ENCODE peak calls at places on chromosomes 11 and 22, in nine cellular contexts. One of them, this sample, is unnamed.

GRCh38 chr11:10658621-10659338 is 34.8 kb downstream of the IRAG1 start:
- DNase-seq in left colon: peak; percentile 18
- DNase-seq in activated CD4-positive, CD25-positive, alpha-beta regulatory T cell: no peak
- DNase-seq in astrocyte of the spinal cord: no peak
- DNase-seq in fibroblast of pulmonary artery: no peak
- DNase-seq in RWPE2: no peak
- DNase-seq in NCI-H774: no peak
- DNase-seq in body of pancreas: no peak
- DNase-seq in Peyer's patch: no peak
- DNase-seq in this sample: no peak

GRCh38 chr22:37933711-37934376 is 19.6 kb downstream of the C22orf23 start:
- DNase-seq in Peyer's patch: peak; percentile 94
- DNase-seq in activated CD4-positive, CD25-positive, alpha-beta regulatory T cell: peak; percentile 68
- DNase-seq in left colon: peak; percentile 86
- DNase-seq in astrocyte of the spinal cord: peak; percentile 94
- DNase-seq in fibroblast of pulmonary artery: peak; percentile 90
- DNase-seq in body of pancreas: peak; percentile 94
- DNase-seq in NCI-H774: peak; percentile 40
- DNase-seq in RWPE2: peak; percentile 88
- DNase-seq in this sample: peak; percentile 96

GRCh38 chr11:122601131-122602125 is 54.1 kb upstream of the UBASH3B start:
- DNase-seq in left colon: no peak
- DNase-seq in activated CD4-positive, CD25-positive, alpha-beta regulatory T cell: no peak
- DNase-seq in RWPE2: no peak
- DNase-seq in Peyer's patch: no peak
- DNase-seq in fibroblast of pulmonary artery: peak; percentile 61
- DNase-seq in body of pancreas: no peak
- DNase-seq in NCI-H774: no peak
- DNase-seq in astrocyte of the spinal cord: peak; percentile 38
- DNase-seq in this sample: no peak

GRCh38 chr11:8338138-8338537 is 74.5 kb upstream of the LMO1 start:
- DNase-seq in fibroblast of pulmonary artery: peak; percentile 34
- DNase-seq in NCI-H774: peak; percentile 11
- DNase-seq in left colon: no peak
- DNase-seq in Peyer's patch: peak; percentile 68
- DNase-seq in activated CD4-positive, CD25-positive, alpha-beta regulatory T cell: no peak
- DNase-seq in body of pancreas: peak; percentile 59
- DNase-seq in RWPE2: no peak
- DNase-seq in astrocyte of the spinal cord: peak; percentile 19
- DNase-seq in this sample: no peak

GRCh38 chr11:45021692-45022130 is 71.0 kb upstream of the TP53I11 start:
- DNase-seq in Peyer's patch: peak; percentile 63
- DNase-seq in left colon: peak; percentile 49
- DNase-seq in fibroblast of pulmonary artery: peak; percentile 64
- DNase-seq in NCI-H774: no peak
- DNase-seq in activated CD4-positive, CD25-positive, alpha-beta regulatory T cell: no peak
- DNase-seq in RWPE2: no peak
- DNase-seq in body of pancreas: peak; percentile 35
- DNase-seq in astrocyte of the spinal cord: no peak
- DNase-seq in this sample: no peak

GRCh38 chr11:119376197-119376847 is 5.2 kb downstream of the USP2 start:
- DNase-seq in body of pancreas: peak; percentile 72
- DNase-seq in Peyer's patch: no peak
- DNase-seq in NCI-H774: peak; percentile 24
- DNase-seq in left colon: no peak
- DNase-seq in fibroblast of pulmonary artery: no peak
- DNase-seq in astrocyte of the spinal cord: no peak
- DNase-seq in activated CD4-positive, CD25-positive, alpha-beta regulatory T cell: no peak
- DNase-seq in RWPE2: peak; percentile 77
- DNase-seq in this sample: peak; percentile 74

GRCh38 chr11:118088531-118088930 is 1.8 kb upstream of the SMIM35 start:
- DNase-seq in astrocyte of the spinal cord: peak; percentile 26
- DNase-seq in Peyer's patch: peak; percentile 58
- DNase-seq in fibroblast of pulmonary artery: no peak
- DNase-seq in NCI-H774: no peak
- DNase-seq in RWPE2: no peak
- DNase-seq in activated CD4-positive, CD25-positive, alpha-beta regulatory T cell: no peak
- DNase-seq in body of pancreas: no peak
- DNase-seq in left colon: peak; percentile 75
- DNase-seq in this sample: no peak

GRCh38 chr11:111554532-111554931 is 14.0 kb downstream of the LAYN start:
- DNase-seq in activated CD4-positive, CD25-positive, alpha-beta regulatory T cell: no peak
- DNase-seq in NCI-H774: no peak
- DNase-seq in astrocyte of the spinal cord: no peak
- DNase-seq in Peyer's patch: no peak
- DNase-seq in fibroblast of pulmonary artery: no peak
- DNase-seq in RWPE2: no peak
- DNase-seq in body of pancreas: no peak
- DNase-seq in left colon: no peak
- DNase-seq in this sample: no peak

GRCh38 chr11:74255741-74256369 is 55.6 kb downstream of the P4HA3 start:
- DNase-seq in RWPE2: no peak
- DNase-seq in body of pancreas: peak; percentile 58
- DNase-seq in fibroblast of pulmonary artery: peak; percentile 78
- DNase-seq in Peyer's patch: peak; percentile 78
- DNase-seq in NCI-H774: peak; percentile 54
- DNase-seq in left colon: no peak
- DNase-seq in astrocyte of the spinal cord: peak; percentile 74
- DNase-seq in activated CD4-positive, CD25-positive, alpha-beta regulatory T cell: no peak
- DNase-seq in this sample: no peak

GRCh38 chr11:12876340-12876739 is 132.8 kb upstream of the RASSF10 start:
- DNase-seq in activated CD4-positive, CD25-positive, alpha-beta regulatory T cell: no peak
- DNase-seq in left colon: no peak
- DNase-seq in fibroblast of pulmonary artery: no peak
- DNase-seq in Peyer's patch: no peak
- DNase-seq in body of pancreas: no peak
- DNase-seq in RWPE2: no peak
- DNase-seq in astrocyte of the spinal cord: no peak
- DNase-seq in NCI-H774: no peak
- DNase-seq in this sample: no peak

GRCh38 chr11:6927030-6927617 is 898 bp downstream of the ZNF215 start:
- DNase-seq in RWPE2: no peak
- DNase-seq in NCI-H774: peak; percentile 12
- DNase-seq in Peyer's patch: peak; percentile 49
- DNase-seq in activated CD4-positive, CD25-positive, alpha-beta regulatory T cell: no peak
- DNase-seq in body of pancreas: no peak
- DNase-seq in fibroblast of pulmonary artery: no peak
- DNase-seq in astrocyte of the spinal cord: no peak
- DNase-seq in left colon: no peak
- DNase-seq in this sample: no peak

GRCh38 chr11:82465481-82465880 is 268.2 kb downstream of the FAM181B start:
- DNase-seq in astrocyte of the spinal cord: peak; percentile 14
- DNase-seq in fibroblast of pulmonary artery: no peak
- DNase-seq in Peyer's patch: no peak
- DNase-seq in left colon: no peak
- DNase-seq in body of pancreas: no peak
- DNase-seq in activated CD4-positive, CD25-positive, alpha-beta regulatory T cell: no peak
- DNase-seq in RWPE2: no peak
- DNase-seq in NCI-H774: no peak
- DNase-seq in this sample: no peak

GRCh38 chr22:50060441-50061140 is 2.5 kb upstream of the TTLL8 start:
- DNase-seq in RWPE2: no peak
- DNase-seq in Peyer's patch: no peak
- DNase-seq in NCI-H774: no peak
- DNase-seq in activated CD4-positive, CD25-positive, alpha-beta regulatory T cell: no peak
- DNase-seq in left colon: no peak
- DNase-seq in astrocyte of the spinal cord: no peak
- DNase-seq in fibroblast of pulmonary artery: no peak
- DNase-seq in body of pancreas: peak; percentile 41
- DNase-seq in this sample: no peak

GRCh38 chr11:61694971-61695706 is 14.9 kb downstream of the DAGLA start:
- DNase-seq in NCI-H774: no peak
- DNase-seq in astrocyte of the spinal cord: no peak
- DNase-seq in activated CD4-positive, CD25-positive, alpha-beta regulatory T cell: no peak
- DNase-seq in Peyer's patch: peak; percentile 54
- DNase-seq in left colon: no peak
- DNase-seq in fibroblast of pulmonary artery: no peak
- DNase-seq in RWPE2: no peak
- DNase-seq in body of pancreas: peak; percentile 48
- DNase-seq in this sample: no peak

GRCh38 chr11:47143322-47143721 is 33.4 kb downstream of the ARFGAP2 start:
- DNase-seq in Peyer's patch: no peak
- DNase-seq in astrocyte of the spinal cord: peak; percentile 84
- DNase-seq in RWPE2: no peak
- DNase-seq in fibroblast of pulmonary artery: peak; percentile 68
- DNase-seq in activated CD4-positive, CD25-positive, alpha-beta regulatory T cell: no peak
- DNase-seq in body of pancreas: no peak
- DNase-seq in NCI-H774: peak; percentile 23
- DNase-seq in left colon: no peak
- DNase-seq in this sample: no peak

GRCh38 chr11:61331636-61332035 is 1.3 kb downstream of the DDB1 start:
- DNase-seq in body of pancreas: no peak
- DNase-seq in left colon: no peak
- DNase-seq in astrocyte of the spinal cord: no peak
- DNase-seq in RWPE2: no peak
- DNase-seq in activated CD4-positive, CD25-positive, alpha-beta regulatory T cell: no peak
- DNase-seq in NCI-H774: no peak
- DNase-seq in Peyer's patch: no peak
- DNase-seq in fibroblast of pulmonary artery: no peak
- DNase-seq in this sample: no peak

GRCh38 chr11:115334932-115335788 is 169.1 kb downstream of the CADM1 start:
- DNase-seq in fibroblast of pulmonary artery: peak; percentile 49
- DNase-seq in activated CD4-positive, CD25-positive, alpha-beta regulatory T cell: no peak
- DNase-seq in NCI-H774: no peak
- DNase-seq in left colon: no peak
- DNase-seq in astrocyte of the spinal cord: peak; percentile 52
- DNase-seq in RWPE2: no peak
- DNase-seq in Peyer's patch: no peak
- DNase-seq in body of pancreas: no peak
- DNase-seq in this sample: no peak

GRCh38 chr22:27780161-27780575 is 21.4 kb downstream of the MN1 start:
- DNase-seq in Peyer's patch: no peak
- DNase-seq in astrocyte of the spinal cord: no peak
- DNase-seq in NCI-H774: no peak
- DNase-seq in body of pancreas: no peak
- DNase-seq in left colon: no peak
- DNase-seq in RWPE2: no peak
- DNase-seq in fibroblast of pulmonary artery: peak; percentile 87
- DNase-seq in activated CD4-positive, CD25-positive, alpha-beta regulatory T cell: no peak
- DNase-seq in this sample: no peak

GRCh38 chr11:31968774-31969433 is 122.0 kb upstream of the RCN1 start:
- DNase-seq in NCI-H774: no peak
- DNase-seq in astrocyte of the spinal cord: peak; percentile 72
- DNase-seq in RWPE2: no peak
- DNase-seq in Peyer's patch: no peak
- DNase-seq in body of pancreas: no peak
- DNase-seq in activated CD4-positive, CD25-positive, alpha-beta regulatory T cell: no peak
- DNase-seq in fibroblast of pulmonary artery: peak; percentile 80
- DNase-seq in left colon: no peak
- DNase-seq in this sample: no peak

GRCh38 chr22:20666560-20666959 is 107.4 kb upstream of the SERPIND1 start:
- DNase-seq in body of pancreas: no peak
- DNase-seq in left colon: no peak
- DNase-seq in NCI-H774: no peak
- DNase-seq in activated CD4-positive, CD25-positive, alpha-beta regulatory T cell: no peak
- DNase-seq in Peyer's patch: no peak
- DNase-seq in RWPE2: no peak
- DNase-seq in fibroblast of pulmonary artery: no peak
- DNase-seq in astrocyte of the spinal cord: no peak
- DNase-seq in this sample: no peak

GRCh38 chr22:49933236-49933921 is 14.9 kb downstream of the CRELD2 start:
- DNase-seq in RWPE2: no peak
- DNase-seq in astrocyte of the spinal cord: no peak
- DNase-seq in Peyer's patch: peak; percentile 76
- DNase-seq in NCI-H774: no peak
- DNase-seq in left colon: peak; percentile 44
- DNase-seq in activated CD4-positive, CD25-positive, alpha-beta regulatory T cell: no peak
- DNase-seq in fibroblast of pulmonary artery: no peak
- DNase-seq in body of pancreas: peak; percentile 41
- DNase-seq in this sample: no peak

GRCh38 chr11:66293777-66294625 is 2.3 kb downstream of the TMEM151A start:
- DNase-seq in Peyer's patch: no peak
- DNase-seq in body of pancreas: no peak
- DNase-seq in fibroblast of pulmonary artery: no peak
- DNase-seq in activated CD4-positive, CD25-positive, alpha-beta regulatory T cell: no peak
- DNase-seq in astrocyte of the spinal cord: no peak
- DNase-seq in NCI-H774: no peak
- DNase-seq in RWPE2: no peak
- DNase-seq in left colon: no peak
- DNase-seq in this sample: no peak

GRCh38 chr11:113531575-113532451 is 56.6 kb upstream of the DRD2 start:
- DNase-seq in Peyer's patch: no peak
- DNase-seq in astrocyte of the spinal cord: no peak
- DNase-seq in body of pancreas: no peak
- DNase-seq in fibroblast of pulmonary artery: peak; percentile 44
- DNase-seq in NCI-H774: no peak
- DNase-seq in left colon: no peak
- DNase-seq in activated CD4-positive, CD25-positive, alpha-beta regulatory T cell: no peak
- DNase-seq in RWPE2: no peak
- DNase-seq in this sample: no peak

GRCh38 chr11:63866211-63866610 is 27.3 kb downstream of the MARK2 start:
- DNase-seq in NCI-H774: no peak
- DNase-seq in body of pancreas: peak; percentile 76
- DNase-seq in fibroblast of pulmonary artery: peak; percentile 68
- DNase-seq in Peyer's patch: peak; percentile 88
- DNase-seq in astrocyte of the spinal cord: peak; percentile 54
- DNase-seq in left colon: peak; percentile 80
- DNase-seq in RWPE2: no peak
- DNase-seq in activated CD4-positive, CD25-positive, alpha-beta regulatory T cell: peak; percentile 35
- DNase-seq in this sample: no peak

GRCh38 chr11:99988105-99988907 is 698.8 kb upstream of the ARHGAP42 start:
- DNase-seq in activated CD4-positive, CD25-positive, alpha-beta regulatory T cell: no peak
- DNase-seq in RWPE2: no peak
- DNase-seq in NCI-H774: no peak
- DNase-seq in fibroblast of pulmonary artery: no peak
- DNase-seq in astrocyte of the spinal cord: peak; percentile 15
- DNase-seq in left colon: no peak
- DNase-seq in Peyer's patch: no peak
- DNase-seq in body of pancreas: no peak
- DNase-seq in this sample: no peak

GRCh38 chr11:47282462-47282861 is 12.5 kb downstream of the MADD start:
- DNase-seq in RWPE2: no peak
- DNase-seq in Peyer's patch: no peak
- DNase-seq in fibroblast of pulmonary artery: no peak
- DNase-seq in astrocyte of the spinal cord: no peak
- DNase-seq in body of pancreas: no peak
- DNase-seq in NCI-H774: no peak
- DNase-seq in left colon: no peak
- DNase-seq in activated CD4-positive, CD25-positive, alpha-beta regulatory T cell: no peak
- DNase-seq in this sample: peak; percentile 30

GRCh38 chr11:1546536-1547466 is 25.3 kb downstream of the DUSP8 start:
- DNase-seq in RWPE2: no peak
- DNase-seq in astrocyte of the spinal cord: no peak
- DNase-seq in fibroblast of pulmonary artery: peak; percentile 22
- DNase-seq in left colon: peak; percentile 67
- DNase-seq in Peyer's patch: peak; percentile 70
- DNase-seq in NCI-H774: peak; percentile 60
- DNase-seq in body of pancreas: peak; percentile 60
- DNase-seq in activated CD4-positive, CD25-positive, alpha-beta regulatory T cell: no peak
- DNase-seq in this sample: no peak

GRCh38 chr22:49954991-49955580 is 5.5 kb upstream of the PIM3 start:
- DNase-seq in NCI-H774: no peak
- DNase-seq in astrocyte of the spinal cord: no peak
- DNase-seq in body of pancreas: no peak
- DNase-seq in fibroblast of pulmonary artery: no peak
- DNase-seq in left colon: no peak
- DNase-seq in Peyer's patch: no peak
- DNase-seq in activated CD4-positive, CD25-positive, alpha-beta regulatory T cell: no peak
- DNase-seq in RWPE2: no peak
- DNase-seq in this sample: no peak

GRCh38 chr11:61799665-61800284 is 7.1 kb downstream of the FEN1 start:
- DNase-seq in body of pancreas: no peak
- DNase-seq in activated CD4-positive, CD25-positive, alpha-beta regulatory T cell: no peak
- DNase-seq in RWPE2: no peak
- DNase-seq in Peyer's patch: no peak
- DNase-seq in left colon: no peak
- DNase-seq in fibroblast of pulmonary artery: no peak
- DNase-seq in astrocyte of the spinal cord: no peak
- DNase-seq in NCI-H774: no peak
- DNase-seq in this sample: peak; percentile 15

GRCh38 chr11:70699294-70700221 is 301.2 kb downstream of the CTTN start:
- DNase-seq in RWPE2: no peak
- DNase-seq in NCI-H774: no peak
- DNase-seq in astrocyte of the spinal cord: no peak
- DNase-seq in left colon: no peak
- DNase-seq in Peyer's patch: no peak
- DNase-seq in activated CD4-positive, CD25-positive, alpha-beta regulatory T cell: no peak
- DNase-seq in fibroblast of pulmonary artery: no peak
- DNase-seq in body of pancreas: no peak
- DNase-seq in this sample: no peak

GRCh38 chr11:45413156-45413833 is 127.2 kb upstream of the SYT13 start:
- DNase-seq in fibroblast of pulmonary artery: no peak
- DNase-seq in astrocyte of the spinal cord: no peak
- DNase-seq in NCI-H774: no peak
- DNase-seq in body of pancreas: no peak
- DNase-seq in activated CD4-positive, CD25-positive, alpha-beta regulatory T cell: no peak
- DNase-seq in RWPE2: no peak
- DNase-seq in Peyer's patch: no peak
- DNase-seq in left colon: no peak
- DNase-seq in this sample: no peak